ENCODE peak calls at places on chromosome 14, in four cellular contexts. N, Z, X and W are unnamed samples.

GRCh38 chr14:70822706-70823185 is 13.4 kb upstream of the MAP3K9 start:
- DNase-seq in N (no peak), Z (peak; percentile 23), X (no peak), W (peak; percentile 84)

GRCh38 chr14:72615511-72616121 is 278.3 kb downstream of the DPF3 start:
- DNase-seq in N (no peak), Z (peak; percentile 14), X (no peak), W (peak; percentile 31)

GRCh38 chr14:33909380-33910084 is 41.3 kb downstream of the EGLN3 start:
- DNase-seq in N (no peak), Z (no peak), X (no peak), W (no peak)

GRCh38 chr14:34137001-34137400 is 186.1 kb upstream of the EGLN3 start:
- DNase-seq in N (no peak), Z (no peak), X (no peak), W (no peak)

GRCh38 chr14:69263364-69263763 is 3.4 kb downstream of the GALNT16 start:
- DNase-seq in N (no peak), Z (peak; percentile 99), X (no peak), W (no peak)

GRCh38 chr14:56339855-56340701 is 221.9 kb downstream of the PELI2 start:
- DNase-seq in N (no peak), Z (peak; percentile 98), X (no peak), W (peak; percentile 65)

GRCh38 chr14:68937790-68938514 is 41.1 kb downstream of the ACTN1 start:
- DNase-seq in N (no peak), Z (peak; percentile 36), X (no peak), W (peak; percentile 33)

GRCh38 chr14:22671622-22672021 is 27.5 kb upstream of the OR6J1 start:
- DNase-seq in N (no peak), Z (no peak), X (no peak), W (no peak)

GRCh38 chr14:57576498-57576897 is 82.8 kb upstream of the CCDC198 start:
- DNase-seq in N (no peak), Z (no peak), X (no peak), W (no peak)

GRCh38 chr14:29584992-29585391 is 342.7 kb downstream of the PRKD1 start:
- DNase-seq in N (no peak), Z (peak; percentile 87), X (no peak), W (peak; percentile 11)

GRCh38 chr14:77889971-77890442 is 90.1 kb downstream of the ADCK1 start:
- DNase-seq in N (no peak), Z (peak; percentile 89), X (no peak), W (no peak)

GRCh38 chr14:61568572-61569011 is 126.7 kb upstream of the HIF1A start:
- DNase-seq in N (peak; percentile 33), Z (no peak), X (no peak), W (peak; percentile 69)

GRCh38 chr14:102870994-102871831 is 51.2 kb upstream of the AMN start:
- DNase-seq in N (no peak), Z (no peak), X (no peak), W (no peak)

GRCh38 chr14:53190938-53191337 is 37.8 kb upstream of the DDHD1 start:
- DNase-seq in N (no peak), Z (peak; percentile 58), X (peak; percentile 54), W (no peak)

GRCh38 chr14:79564371-79564770 is 646.9 kb downstream of the DIO2 start:
- DNase-seq in N (no peak), Z (no peak), X (no peak), W (no peak)